ENCODE peak calls at places on chromosomes 6 and 20, in six cellular contexts. E, O, T, G, L and B are unnamed samples.

GRCh38 chr6:32689531-32690505 is 23.4 kb upstream of the HLA-DQB1 start:
- DNase-seq in L (no peak), G (no peak), O (no peak), E (no peak), T (no peak), B (no peak)

GRCh38 chr6:10419749-10420545 is 5.1 kb upstream of the TFAP2A start:
- DNase-seq in O (no peak), L (no peak), G (no peak), E (no peak), T (no peak), B (no peak)

GRCh38 chr20:53872561-53873248 is 197.7 kb downstream of the BCAS1 start:
- DNase-seq in L (no peak), E (peak), T (no peak), G (peak), O (no peak), B (no peak)

GRCh38 chr6:100554228-100554627 is 89.5 kb upstream of the SIM1 start:
- DNase-seq in L (no peak), G (no peak), O (no peak), E (no peak), T (no peak), B (no peak)

GRCh38 chr6:111080713-111081112 is 6.6 kb upstream of the SLC16A10 start:
- DNase-seq in T (no peak), L (no peak), O (no peak), E (no peak), G (no peak), B (no peak)

GRCh38 chr6:79152269-79152737 is 74.2 kb upstream of the PHIP start:
- DNase-seq in G (no peak), L (no peak), O (no peak), T (no peak), E (no peak), B (no peak)

GRCh38 chr6:46103437-46103836 is 26.4 kb upstream of the ENPP4 start:
- DNase-seq in T (no peak), G (no peak), E (no peak), O (no peak), L (no peak), B (no peak)

GRCh38 chr6:98924647-98925046 is 23.1 kb downstream of the FBXL4 start:
- DNase-seq in L (no peak), T (no peak), E (no peak), G (no peak), O (no peak), B (no peak)

GRCh38 chr20:59962155-59962554 is 3.9 kb downstream of the CDH26 start:
- DNase-seq in T (no peak), O (no peak), L (no peak), G (no peak), E (no peak), B (no peak)

GRCh38 chr6:33988121-33989015 is 157.5 kb downstream of the GRM4 start:
- DNase-seq in E (peak), T (no peak), L (no peak), O (no peak), G (no peak), B (no peak)

GRCh38 chr6:10873374-10873773 is 8.5 kb downstream of the GCM2 start:
- DNase-seq in T (no peak), L (no peak), G (no peak), O (no peak), E (no peak), B (no peak)

GRCh38 chr6:143842468-143842901 is 653 bp upstream of the LTV1 start:
- DNase-seq in G (no peak), L (peak), O (no peak), E (no peak), T (no peak), B (no peak)

GRCh38 chr6:24719125-24719931 is at the start of gene C6orf62:
- DNase-seq in E (peak), L (peak), T (peak), O (peak), G (peak), B (no peak)

GRCh38 chr20:57662313-57663240 is 42.4 kb upstream of the ZBP1 start:
- DNase-seq in O (no peak), T (no peak), G (peak), E (no peak), L (peak), B (peak)

GRCh38 chr6:7053125-7053784 is 54.5 kb upstream of the RREB1 start:
- DNase-seq in L (no peak), O (no peak), G (no peak), T (no peak), E (no peak), B (no peak)

GRCh38 chr6:89180112-89180511 is 34.3 kb downstream of the PM20D2 start:
- DNase-seq in T (no peak), E (no peak), L (no peak), G (no peak), O (no peak), B (no peak)

GRCh38 chr6:152267967-152268845 is 369.0 kb downstream of the SYNE1 start:
- DNase-seq in T (no peak), L (peak), G (peak), E (peak), O (no peak), B (peak)

GRCh38 chr6:43962458-43962857 is 164.8 kb downstream of the MRPL14 start:
- DNase-seq in E (no peak), O (no peak), T (no peak), G (no peak), L (no peak), B (no peak)

GRCh38 chr6:53624491-53624890 is 41.1 kb downstream of the KLHL31 start:
- DNase-seq in L (no peak), T (no peak), E (peak), O (no peak), G (no peak), B (no peak)

GRCh38 chr20:21395666-21396044 is 1.7 kb downstream of the NKX2-4 start:
- DNase-seq in E (no peak), L (no peak), G (peak), T (no peak), O (no peak), B (no peak)

GRCh38 chr6:33123732-33124524 is 48.1 kb downstream of the HLA-DPB1 start:
- DNase-seq in T (no peak), L (no peak), E (peak), G (peak), O (no peak), B (no peak)

GRCh38 chr6:85610182-85610895 is 16.7 kb upstream of the SNX14 start:
- DNase-seq in T (no peak), L (no peak), O (no peak), G (no peak), E (no peak), B (no peak)

GRCh38 chr6:109743739-109744138 is 52.6 kb downstream of the FIG4 start:
- DNase-seq in O (no peak), G (no peak), L (no peak), E (no peak), T (no peak), B (no peak)

GRCh38 chr6:5584072-5584471 is 322.8 kb downstream of the FARS2 start:
- DNase-seq in T (no peak), E (no peak), G (no peak), O (no peak), L (no peak), B (no peak)

GRCh38 chr6:52065621-52066020 is 21.8 kb downstream of the PKHD1 start:
- DNase-seq in T (no peak), O (no peak), E (no peak), L (no peak), G (no peak), B (no peak)

GRCh38 chr6:39339557-39340555 is 17.4 kb upstream of the KCNK16 start:
- DNase-seq in E (peak), G (no peak), L (no peak), O (no peak), T (no peak), B (no peak)

GRCh38 chr6:146028250-146028789 is 542 bp upstream of the GRM1 start:
- DNase-seq in L (peak), G (peak), O (no peak), T (no peak), E (no peak), B (peak)

GRCh38 chr6:168207421-168208175 is 112.0 kb downstream of the DACT2 start:
- DNase-seq in O (no peak), T (no peak), G (no peak), L (no peak), E (no peak), B (no peak)

GRCh38 chr20:31837896-31838397 is 7.5 kb downstream of the FOXS1 start:
- DNase-seq in L (no peak), O (no peak), T (no peak), E (no peak), G (no peak), B (no peak)

GRCh38 chr6:167791036-167791779 is 35.5 kb upstream of the AFDN start:
- DNase-seq in G (no peak), L (no peak), E (no peak), O (no peak), T (no peak), B (no peak)

GRCh38 chr6:8414844-8415243 is 20.5 kb downstream of the SLC35B3 start:
- DNase-seq in E (no peak), G (no peak), L (no peak), O (no peak), T (no peak), B (no peak)